ENCODE peak calls at places on chromosome 9, in seven cellular contexts. One of them, this sample, is unnamed.

GRCh38 chr9:111952559-111952958 is 55.9 kb downstream of the UGCG start:
- DNase-seq in H54: peak; percentile 33
- DNase-seq in activated CD4-positive, alpha-beta T cell treated with anti-CD3 and anti-CD28 coated beads, Interleukin-2, amount 50 U/mL, for 4 hours: no peak
- DNase-seq in NCI-H1417: no peak
- DNase-seq in mucosa of gallbladder: no peak
- DNase-seq in T-helper 17 cell: no peak
- DNase-seq in DMS153: no peak
- DNase-seq in this sample: no peak

GRCh38 chr9:115649991-115650472 is 503.6 kb upstream of the PAPPA start:
- DNase-seq in H54: no peak
- DNase-seq in activated CD4-positive, alpha-beta T cell treated with anti-CD3 and anti-CD28 coated beads, Interleukin-2, amount 50 U/mL, for 4 hours: no peak
- DNase-seq in NCI-H1417: no peak
- DNase-seq in mucosa of gallbladder: peak; percentile 67
- DNase-seq in T-helper 17 cell: no peak
- DNase-seq in DMS153: no peak
- DNase-seq in this sample: peak; percentile 19

GRCh38 chr9:71079451-71079850 is 42.0 kb downstream of the TRPM3 start:
- DNase-seq in H54: no peak
- DNase-seq in activated CD4-positive, alpha-beta T cell treated with anti-CD3 and anti-CD28 coated beads, Interleukin-2, amount 50 U/mL, for 4 hours: no peak
- DNase-seq in NCI-H1417: no peak
- DNase-seq in mucosa of gallbladder: no peak
- DNase-seq in T-helper 17 cell: no peak
- DNase-seq in DMS153: no peak
- DNase-seq in this sample: peak; percentile 6

GRCh38 chr9:133916159-133916541 is 76.0 kb downstream of the VAV2 start:
- DNase-seq in H54: no peak
- DNase-seq in activated CD4-positive, alpha-beta T cell treated with anti-CD3 and anti-CD28 coated beads, Interleukin-2, amount 50 U/mL, for 4 hours: no peak
- DNase-seq in NCI-H1417: no peak
- DNase-seq in mucosa of gallbladder: no peak
- DNase-seq in T-helper 17 cell: no peak
- DNase-seq in DMS153: no peak
- DNase-seq in this sample: no peak

GRCh38 chr9:73038089-73038509 is 85.2 kb upstream of the ALDH1A1 start:
- DNase-seq in H54: no peak
- DNase-seq in activated CD4-positive, alpha-beta T cell treated with anti-CD3 and anti-CD28 coated beads, Interleukin-2, amount 50 U/mL, for 4 hours: no peak
- DNase-seq in NCI-H1417: no peak
- DNase-seq in mucosa of gallbladder: peak; percentile 69
- DNase-seq in T-helper 17 cell: no peak
- DNase-seq in DMS153: no peak
- DNase-seq in this sample: no peak

GRCh38 chr9:72946318-72946717 is 6.5 kb downstream of the ALDH1A1 start:
- DNase-seq in H54: no peak
- DNase-seq in activated CD4-positive, alpha-beta T cell treated with anti-CD3 and anti-CD28 coated beads, Interleukin-2, amount 50 U/mL, for 4 hours: no peak
- DNase-seq in NCI-H1417: no peak
- DNase-seq in mucosa of gallbladder: no peak
- DNase-seq in T-helper 17 cell: no peak
- DNase-seq in DMS153: no peak
- DNase-seq in this sample: no peak

GRCh38 chr9:34403554-34404380 is 27.1 kb upstream of the MYORG start:
- DNase-seq in H54: peak; percentile 51
- DNase-seq in activated CD4-positive, alpha-beta T cell treated with anti-CD3 and anti-CD28 coated beads, Interleukin-2, amount 50 U/mL, for 4 hours: peak; percentile 46
- DNase-seq in NCI-H1417: peak; percentile 16
- DNase-seq in mucosa of gallbladder: peak; percentile 71
- DNase-seq in T-helper 17 cell: peak; percentile 34
- DNase-seq in DMS153: peak; percentile 33
- DNase-seq in this sample: peak; percentile 12

GRCh38 chr9:446074-446699 is 231.5 kb downstream of the DOCK8 start:
- DNase-seq in H54: no peak
- DNase-seq in activated CD4-positive, alpha-beta T cell treated with anti-CD3 and anti-CD28 coated beads, Interleukin-2, amount 50 U/mL, for 4 hours: no peak
- DNase-seq in NCI-H1417: no peak
- DNase-seq in mucosa of gallbladder: no peak
- DNase-seq in T-helper 17 cell: no peak
- DNase-seq in DMS153: no peak
- DNase-seq in this sample: no peak

GRCh38 chr9:13567833-13568232 is 288.3 kb upstream of the MPDZ start:
- DNase-seq in H54: no peak
- DNase-seq in activated CD4-positive, alpha-beta T cell treated with anti-CD3 and anti-CD28 coated beads, Interleukin-2, amount 50 U/mL, for 4 hours: no peak
- DNase-seq in NCI-H1417: no peak
- DNase-seq in mucosa of gallbladder: no peak
- DNase-seq in T-helper 17 cell: no peak
- DNase-seq in DMS153: no peak
- DNase-seq in this sample: no peak

GRCh38 chr9:71941060-71941568 is 29.7 kb downstream of the C9orf85 start:
- DNase-seq in H54: no peak
- DNase-seq in activated CD4-positive, alpha-beta T cell treated with anti-CD3 and anti-CD28 coated beads, Interleukin-2, amount 50 U/mL, for 4 hours: no peak
- DNase-seq in NCI-H1417: no peak
- DNase-seq in mucosa of gallbladder: no peak
- DNase-seq in T-helper 17 cell: no peak
- DNase-seq in DMS153: no peak
- DNase-seq in this sample: no peak

GRCh38 chr9:21672140-21672539 is 130.3 kb upstream of the MTAP start:
- DNase-seq in H54: no peak
- DNase-seq in activated CD4-positive, alpha-beta T cell treated with anti-CD3 and anti-CD28 coated beads, Interleukin-2, amount 50 U/mL, for 4 hours: no peak
- DNase-seq in NCI-H1417: no peak
- DNase-seq in mucosa of gallbladder: no peak
- DNase-seq in T-helper 17 cell: no peak
- DNase-seq in DMS153: no peak
- DNase-seq in this sample: no peak

GRCh38 chr9:108056805-108057386 is 567.3 kb upstream of the KLF4 start:
- DNase-seq in H54: peak; percentile 24
- DNase-seq in activated CD4-positive, alpha-beta T cell treated with anti-CD3 and anti-CD28 coated beads, Interleukin-2, amount 50 U/mL, for 4 hours: no peak
- DNase-seq in NCI-H1417: no peak
- DNase-seq in mucosa of gallbladder: no peak
- DNase-seq in T-helper 17 cell: no peak
- DNase-seq in DMS153: no peak
- DNase-seq in this sample: no peak

GRCh38 chr9:122008559-122008958 is 84.5 kb downstream of the TTLL11 start:
- DNase-seq in H54: no peak
- DNase-seq in activated CD4-positive, alpha-beta T cell treated with anti-CD3 and anti-CD28 coated beads, Interleukin-2, amount 50 U/mL, for 4 hours: no peak
- DNase-seq in NCI-H1417: no peak
- DNase-seq in mucosa of gallbladder: no peak
- DNase-seq in T-helper 17 cell: no peak
- DNase-seq in DMS153: no peak
- DNase-seq in this sample: no peak

GRCh38 chr9:91424403-91425176 is 958 bp upstream of the NFIL3 start:
- DNase-seq in H54: peak; percentile 88
- DNase-seq in activated CD4-positive, alpha-beta T cell treated with anti-CD3 and anti-CD28 coated beads, Interleukin-2, amount 50 U/mL, for 4 hours: peak; percentile 40
- DNase-seq in NCI-H1417: peak; percentile 47
- DNase-seq in mucosa of gallbladder: peak; percentile 84
- DNase-seq in T-helper 17 cell: peak; percentile 44
- DNase-seq in DMS153: peak; percentile 27
- DNase-seq in this sample: peak; percentile 44

GRCh38 chr9:131264231-131264630 is 12.1 kb downstream of the FAM78A start:
- DNase-seq in H54: no peak
- DNase-seq in activated CD4-positive, alpha-beta T cell treated with anti-CD3 and anti-CD28 coated beads, Interleukin-2, amount 50 U/mL, for 4 hours: no peak
- DNase-seq in NCI-H1417: no peak
- DNase-seq in mucosa of gallbladder: no peak
- DNase-seq in T-helper 17 cell: peak; percentile 36
- DNase-seq in DMS153: no peak
- DNase-seq in this sample: no peak

GRCh38 chr9:93020785-93021670 is 37.5 kb upstream of the SUSD3 start:
- DNase-seq in H54: no peak
- DNase-seq in activated CD4-positive, alpha-beta T cell treated with anti-CD3 and anti-CD28 coated beads, Interleukin-2, amount 50 U/mL, for 4 hours: peak; percentile 25
- DNase-seq in NCI-H1417: no peak
- DNase-seq in mucosa of gallbladder: no peak
- DNase-seq in T-helper 17 cell: peak; percentile 51
- DNase-seq in DMS153: no peak
- DNase-seq in this sample: no peak

GRCh38 chr9:134418986-134419683 is 92.9 kb downstream of the RXRA start:
- DNase-seq in H54: no peak
- DNase-seq in activated CD4-positive, alpha-beta T cell treated with anti-CD3 and anti-CD28 coated beads, Interleukin-2, amount 50 U/mL, for 4 hours: no peak
- DNase-seq in NCI-H1417: no peak
- DNase-seq in mucosa of gallbladder: no peak
- DNase-seq in T-helper 17 cell: no peak
- DNase-seq in DMS153: no peak
- DNase-seq in this sample: no peak

GRCh38 chr9:138105123-138105415 is 227.5 kb downstream of the CACNA1B start:
- DNase-seq in H54: no peak
- DNase-seq in activated CD4-positive, alpha-beta T cell treated with anti-CD3 and anti-CD28 coated beads, Interleukin-2, amount 50 U/mL, for 4 hours: no peak
- DNase-seq in NCI-H1417: no peak
- DNase-seq in mucosa of gallbladder: peak; percentile 7
- DNase-seq in T-helper 17 cell: no peak
- DNase-seq in DMS153: no peak
- DNase-seq in this sample: no peak

GRCh38 chr9:101711330-101711941 is 27.0 kb downstream of the GRIN3A start:
- DNase-seq in H54: no peak
- DNase-seq in activated CD4-positive, alpha-beta T cell treated with anti-CD3 and anti-CD28 coated beads, Interleukin-2, amount 50 U/mL, for 4 hours: peak; percentile 17
- DNase-seq in NCI-H1417: no peak
- DNase-seq in mucosa of gallbladder: no peak
- DNase-seq in T-helper 17 cell: no peak
- DNase-seq in DMS153: no peak
- DNase-seq in this sample: no peak

GRCh38 chr9:121656941-121657340 is 5.5 kb downstream of the DAB2IP start:
- DNase-seq in H54: no peak
- DNase-seq in activated CD4-positive, alpha-beta T cell treated with anti-CD3 and anti-CD28 coated beads, Interleukin-2, amount 50 U/mL, for 4 hours: no peak
- DNase-seq in NCI-H1417: no peak
- DNase-seq in mucosa of gallbladder: no peak
- DNase-seq in T-helper 17 cell: no peak
- DNase-seq in DMS153: no peak
- DNase-seq in this sample: no peak

GRCh38 chr9:81462759-81463158 is 226.6 kb downstream of the TLE1 start:
- DNase-seq in H54: no peak
- DNase-seq in activated CD4-positive, alpha-beta T cell treated with anti-CD3 and anti-CD28 coated beads, Interleukin-2, amount 50 U/mL, for 4 hours: no peak
- DNase-seq in NCI-H1417: no peak
- DNase-seq in mucosa of gallbladder: no peak
- DNase-seq in T-helper 17 cell: no peak
- DNase-seq in DMS153: no peak
- DNase-seq in this sample: no peak

GRCh38 chr9:87640385-87640795 is 85.5 kb upstream of the CTSL start:
- DNase-seq in H54: no peak
- DNase-seq in activated CD4-positive, alpha-beta T cell treated with anti-CD3 and anti-CD28 coated beads, Interleukin-2, amount 50 U/mL, for 4 hours: no peak
- DNase-seq in NCI-H1417: no peak
- DNase-seq in mucosa of gallbladder: peak; percentile 51
- DNase-seq in T-helper 17 cell: no peak
- DNase-seq in DMS153: peak; percentile 61
- DNase-seq in this sample: no peak

GRCh38 chr9:96667363-96667728 is 12.2 kb upstream of the PRXL2C start:
- DNase-seq in H54: no peak
- DNase-seq in activated CD4-positive, alpha-beta T cell treated with anti-CD3 and anti-CD28 coated beads, Interleukin-2, amount 50 U/mL, for 4 hours: no peak
- DNase-seq in NCI-H1417: no peak
- DNase-seq in mucosa of gallbladder: no peak
- DNase-seq in T-helper 17 cell: no peak
- DNase-seq in DMS153: no peak
- DNase-seq in this sample: no peak

GRCh38 chr9:111622626-111623025 is 8.5 kb upstream of the DNAJC25 start:
- DNase-seq in H54: peak; percentile 55
- DNase-seq in activated CD4-positive, alpha-beta T cell treated with anti-CD3 and anti-CD28 coated beads, Interleukin-2, amount 50 U/mL, for 4 hours: no peak
- DNase-seq in NCI-H1417: no peak
- DNase-seq in mucosa of gallbladder: peak; percentile 80
- DNase-seq in T-helper 17 cell: no peak
- DNase-seq in DMS153: no peak
- DNase-seq in this sample: peak; percentile 11

GRCh38 chr9:98974994-98975712 is 31.4 kb downstream of the COL15A1 start:
- DNase-seq in H54: peak; percentile 94
- DNase-seq in activated CD4-positive, alpha-beta T cell treated with anti-CD3 and anti-CD28 coated beads, Interleukin-2, amount 50 U/mL, for 4 hours: peak; percentile 77
- DNase-seq in NCI-H1417: peak; percentile 33
- DNase-seq in mucosa of gallbladder: peak; percentile 83
- DNase-seq in T-helper 17 cell: peak; percentile 60
- DNase-seq in DMS153: peak; percentile 35
- DNase-seq in this sample: peak; percentile 64

GRCh38 chr9:74573792-74574191 is 76.7 kb downstream of the RORB start:
- DNase-seq in H54: no peak
- DNase-seq in activated CD4-positive, alpha-beta T cell treated with anti-CD3 and anti-CD28 coated beads, Interleukin-2, amount 50 U/mL, for 4 hours: no peak
- DNase-seq in NCI-H1417: no peak
- DNase-seq in mucosa of gallbladder: no peak
- DNase-seq in T-helper 17 cell: no peak
- DNase-seq in DMS153: no peak
- DNase-seq in this sample: no peak

GRCh38 chr9:114387678-114388431 is at the start of gene AKNA:
- DNase-seq in H54: no peak
- DNase-seq in activated CD4-positive, alpha-beta T cell treated with anti-CD3 and anti-CD28 coated beads, Interleukin-2, amount 50 U/mL, for 4 hours: peak; percentile 80
- DNase-seq in NCI-H1417: peak; percentile 30
- DNase-seq in mucosa of gallbladder: peak; percentile 78
- DNase-seq in T-helper 17 cell: peak; percentile 69
- DNase-seq in DMS153: no peak
- DNase-seq in this sample: no peak

GRCh38 chr9:35510366-35510744 is 20.4 kb downstream of the RUSC2 start:
- DNase-seq in H54: no peak
- DNase-seq in activated CD4-positive, alpha-beta T cell treated with anti-CD3 and anti-CD28 coated beads, Interleukin-2, amount 50 U/mL, for 4 hours: no peak
- DNase-seq in NCI-H1417: no peak
- DNase-seq in mucosa of gallbladder: no peak
- DNase-seq in T-helper 17 cell: no peak
- DNase-seq in DMS153: no peak
- DNase-seq in this sample: no peak

GRCh38 chr9:35829084-35829763 is at the start of gene TMEM8B:
- DNase-seq in H54: peak; percentile 82
- DNase-seq in activated CD4-positive, alpha-beta T cell treated with anti-CD3 and anti-CD28 coated beads, Interleukin-2, amount 50 U/mL, for 4 hours: peak; percentile 95
- DNase-seq in NCI-H1417: peak; percentile 81
- DNase-seq in mucosa of gallbladder: peak; percentile 96
- DNase-seq in T-helper 17 cell: peak; percentile 93
- DNase-seq in DMS153: peak; percentile 82
- DNase-seq in this sample: peak; percentile 75

GRCh38 chr9:21695443-21695842 is 107.0 kb upstream of the MTAP start:
- DNase-seq in H54: no peak
- DNase-seq in activated CD4-positive, alpha-beta T cell treated with anti-CD3 and anti-CD28 coated beads, Interleukin-2, amount 50 U/mL, for 4 hours: no peak
- DNase-seq in NCI-H1417: no peak
- DNase-seq in mucosa of gallbladder: no peak
- DNase-seq in T-helper 17 cell: no peak
- DNase-seq in DMS153: no peak
- DNase-seq in this sample: no peak

GRCh38 chr9:96126321-96126881 is 175.6 kb downstream of the HSD17B3 start:
- DNase-seq in H54: no peak
- DNase-seq in activated CD4-positive, alpha-beta T cell treated with anti-CD3 and anti-CD28 coated beads, Interleukin-2, amount 50 U/mL, for 4 hours: no peak
- DNase-seq in NCI-H1417: no peak
- DNase-seq in mucosa of gallbladder: peak; percentile 52
- DNase-seq in T-helper 17 cell: no peak
- DNase-seq in DMS153: no peak
- DNase-seq in this sample: no peak

GRCh38 chr9:71859939-71860338 is 51.1 kb downstream of the ABHD17B start:
- DNase-seq in H54: no peak
- DNase-seq in activated CD4-positive, alpha-beta T cell treated with anti-CD3 and anti-CD28 coated beads, Interleukin-2, amount 50 U/mL, for 4 hours: no peak
- DNase-seq in NCI-H1417: no peak
- DNase-seq in mucosa of gallbladder: no peak
- DNase-seq in T-helper 17 cell: no peak
- DNase-seq in DMS153: no peak
- DNase-seq in this sample: no peak

GRCh38 chr9:111065414-111065813 is 27.1 kb upstream of the LPAR1 start:
- DNase-seq in H54: no peak
- DNase-seq in activated CD4-positive, alpha-beta T cell treated with anti-CD3 and anti-CD28 coated beads, Interleukin-2, amount 50 U/mL, for 4 hours: no peak
- DNase-seq in NCI-H1417: no peak
- DNase-seq in mucosa of gallbladder: no peak
- DNase-seq in T-helper 17 cell: no peak
- DNase-seq in DMS153: no peak
- DNase-seq in this sample: no peak

GRCh38 chr9:27125936-27126335 is 16.9 kb downstream of the TEK start:
- DNase-seq in H54: no peak
- DNase-seq in activated CD4-positive, alpha-beta T cell treated with anti-CD3 and anti-CD28 coated beads, Interleukin-2, amount 50 U/mL, for 4 hours: no peak
- DNase-seq in NCI-H1417: no peak
- DNase-seq in mucosa of gallbladder: no peak
- DNase-seq in T-helper 17 cell: no peak
- DNase-seq in DMS153: no peak
- DNase-seq in this sample: no peak

GRCh38 chr9:36426945-36427344 is 26.9 kb upstream of the RNF38 start:
- DNase-seq in H54: no peak
- DNase-seq in activated CD4-positive, alpha-beta T cell treated with anti-CD3 and anti-CD28 coated beads, Interleukin-2, amount 50 U/mL, for 4 hours: no peak
- DNase-seq in NCI-H1417: no peak
- DNase-seq in mucosa of gallbladder: no peak
- DNase-seq in T-helper 17 cell: no peak
- DNase-seq in DMS153: no peak
- DNase-seq in this sample: no peak

This sample was measured in T1000.